ENCODE peak calls at places on chromosomes 7 and 10, in four cellular contexts. Z is HepG2, Y is GM12878, G is K562. E is an unnamed sample.

GRCh38 chr10:23310443-23310842 is 34.2 kb downstream of the C10orf67 start:
- DNase-seq in Z (no peak), Y (no peak), G (no peak), E (no peak)

GRCh38 chr10:93458821-93459257 is 23.3 kb downstream of the MYOF start:
- DNase-seq in Z (peak; percentile 55), Y (no peak), G (no peak), E (no peak)

GRCh38 chr10:120505056-120505455 is 48.0 kb downstream of the PLPP4 start:
- DNase-seq in Z (no peak), Y (no peak), G (no peak), E (peak; percentile 38)

GRCh38 chr7:99004781-99005500 is 126.6 kb downstream of the TRRAP start:
- DNase-seq in Z (no peak), Y (no peak), G (no peak), E (no peak)

GRCh38 chr10:57657164-57657765 is 610.4 kb downstream of the IPMK start:
- DNase-seq in Z (peak; percentile 53), Y (no peak), G (peak; percentile 49), E (peak; percentile 68)

GRCh38 chr7:55104707-55105433 is 86.1 kb downstream of the EGFR start:
- DNase-seq in Z (no peak), Y (no peak), G (no peak), E (no peak)

GRCh38 chr10:67695555-67695954 is 440 bp downstream of the CTNNA3 start:
- DNase-seq in Z (no peak), Y (no peak), G (no peak), E (no peak)

GRCh38 chr10:69929575-69929974 is 123.1 kb upstream of the MACROH2A2 start:
- DNase-seq in Z (no peak), Y (no peak), G (no peak), E (peak; percentile 27)

GRCh38 chr10:11685787-11686218 is 56.4 kb upstream of the ECHDC3 start:
- DNase-seq in Z (peak; percentile 47), Y (peak; percentile 81), G (peak; percentile 68), E (no peak)

GRCh38 chr7:38153515-38153914 is 24.5 kb upstream of the STARD3NL start:
- DNase-seq in Z (no peak), Y (no peak), G (no peak), E (no peak)

GRCh38 chr7:125563964-125564529 is 634.4 kb upstream of the POT1 start:
- DNase-seq in Z (no peak), Y (no peak), G (peak; percentile 12), E (peak; percentile 26)

GRCh38 chr10:76453997-76454396 is 1022.6 kb downstream of the LRMDA start:
- DNase-seq in Z (no peak), Y (no peak), G (no peak), E (no peak)

GRCh38 chr10:48445932-48446331 is 139.5 kb downstream of the MAPK8 start:
- DNase-seq in Z (no peak), Y (no peak), G (no peak), E (no peak)

GRCh38 chr7:155918720-155919399 is 106.6 kb upstream of the SHH start:
- DNase-seq in Z (peak; percentile 66), Y (no peak), G (no peak), E (no peak)

GRCh38 chr7:66880009-66880554 is 40.9 kb upstream of the TMEM248 start:
- DNase-seq in Z (no peak), Y (no peak), G (no peak), E (no peak)

GRCh38 chr10:48460148-48460545 is 144.7 kb downstream of the ARHGAP22 start:
- DNase-seq in Z (no peak), Y (no peak), G (no peak), E (no peak)

GRCh38 chr7:9250876-9251275 is 817.5 kb downstream of the NXPH1 start:
- DNase-seq in Z (no peak), Y (no peak), G (no peak), E (peak; percentile 11)

GRCh38 chr7:131161103-131161502 is 166.6 kb upstream of the MKLN1 start:
- DNase-seq in Z (no peak), Y (no peak), G (no peak), E (no peak)

GRCh38 chr7:102098986-102099385 is 187.7 kb upstream of the SH2B2 start:
- DNase-seq in Z (no peak), Y (no peak), G (no peak), E (no peak)

GRCh38 chr10:122342293-122343134 is 32.0 kb upstream of the PLEKHA1 start:
- DNase-seq in Z (peak; percentile 54), Y (no peak), G (peak; percentile 47), E (peak; percentile 39)

GRCh38 chr7:91826377-91826776 is 54.1 kb downstream of the MTERF1 start:
- DNase-seq in Z (no peak), Y (no peak), G (no peak), E (no peak)

GRCh38 chr7:53800746-53801145 is 741.4 kb upstream of the VSTM2A start:
- DNase-seq in Z (no peak), Y (no peak), G (no peak), E (no peak)

GRCh38 chr7:135964254-135964653 is 12.9 kb downstream of the MTPN start:
- DNase-seq in Z (no peak), Y (no peak), G (no peak), E (no peak)

GRCh38 chr7:124930655-124931597 is 1.3 kb upstream of the POT1 start:
- DNase-seq in Z (no peak), Y (no peak), G (no peak), E (no peak)

GRCh38 chr7:5692845-5693278 is 88.6 kb downstream of the RNF216 start:
- DNase-seq in Z (no peak), Y (no peak), G (no peak), E (no peak)

GRCh38 chr10:5977471-5978370 is at the start of gene IL15RA:
- DNase-seq in Z (peak; percentile 24), Y (no peak), G (peak; percentile 89), E (peak; percentile 71)

GRCh38 chr10:90089724-90090123 is 388.3 kb downstream of the KIF20B start:
- DNase-seq in Z (no peak), Y (no peak), G (no peak), E (no peak)

GRCh38 chr10:123100030-123100762 is 35.6 kb upstream of the HMX3 start:
- DNase-seq in Z (no peak), Y (no peak), G (peak; percentile 57), E (no peak)

GRCh38 chr7:76048668-76048988 is 722 bp downstream of the MDH2 start:
- DNase-seq in Z (no peak), Y (no peak), G (no peak), E (peak; percentile 34)

GRCh38 chr7:56092789-56093531 is at the start of gene PHKG1:
- DNase-seq in Z (peak; percentile 33), Y (no peak), G (peak; percentile 33), E (peak; percentile 36)

GRCh38 chr7:150481207-150481920 is 30.9 kb downstream of the GIMAP8 start:
- DNase-seq in Z (no peak), Y (no peak), G (no peak), E (no peak)

GRCh38 chr10:52599586-52600200 is 172.9 kb downstream of the MBL2 start:
- DNase-seq in Z (no peak), Y (no peak), G (no peak), E (no peak)

GRCh38 chr7:115749924-115750323 is 280.6 kb downstream of the TFEC start:
- DNase-seq in Z (no peak), Y (no peak), G (no peak), E (no peak)

GRCh38 chr10:119090968-119091367 is 10.4 kb upstream of the EIF3A start:
- DNase-seq in Z (no peak), Y (no peak), G (no peak), E (no peak)

GRCh38 chr10:120400601-120401000 is 56.4 kb upstream of the PLPP4 start:
- DNase-seq in Z (no peak), Y (no peak), G (no peak), E (no peak)

GRCh38 chr7:81210092-81211064 is 291.5 kb upstream of the SEMA3C start:
- DNase-seq in Z (no peak), Y (no peak), G (no peak), E (no peak)

GRCh38 chr10:3926268-3926667 is 141.3 kb upstream of the KLF6 start:
- DNase-seq in Z (no peak), Y (no peak), G (no peak), E (no peak)
- TF ChIP-seq CBFB in Z (no peak), Y (no peak), G (no peak), E (no peak)

GRCh38 chr7:44068054-44068453 is 2.7 kb upstream of the PGAM2 start:
- DNase-seq in Z (no peak), Y (no peak), G (no peak), E (no peak)

GRCh38 chr7:44065431-44066110 is at the start of gene PGAM2:
- DNase-seq in Z (no peak), Y (no peak), G (no peak), E (peak; percentile 61)

GRCh38 chr7:44067064-44067951 is 1.9 kb upstream of the PGAM2 start:
- DNase-seq in Z (no peak), Y (no peak), G (peak; percentile 51), E (no peak)

GRCh38 chr7:44066111-44066460 is 719 bp upstream of the PGAM2 start:
- DNase-seq in Z (no peak), Y (no peak), G (no peak), E (no peak)

DNA sequence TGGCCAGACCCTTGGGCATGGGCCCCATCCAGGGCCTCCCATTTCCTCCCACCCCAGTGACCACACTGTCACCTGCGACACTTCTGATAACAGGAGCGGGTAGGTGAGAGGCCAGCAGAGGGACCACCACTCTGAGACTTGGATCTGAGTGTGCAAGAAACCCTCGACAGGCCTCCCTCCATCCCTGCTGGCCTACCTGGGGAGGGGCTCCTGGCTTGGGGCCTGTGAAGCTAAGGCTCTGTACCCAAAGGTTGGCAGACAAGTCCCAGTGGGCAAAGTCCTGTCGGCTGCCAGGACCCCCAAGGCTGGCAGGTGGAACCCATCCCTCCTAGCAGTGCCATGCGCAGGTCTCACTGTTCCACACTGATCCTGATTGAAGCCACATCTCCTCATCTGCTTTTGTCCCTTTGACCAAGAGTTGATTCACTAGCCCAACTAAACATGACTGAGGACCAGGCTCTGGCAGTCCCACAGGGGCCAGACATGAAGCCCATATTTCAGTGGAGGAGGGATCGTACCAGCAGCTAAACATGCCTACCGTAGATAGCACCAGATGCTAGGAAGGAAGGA is 1.2 kb upstream of the PGAM2 start:
- DNase-seq in Z (no peak), Y (no peak), G (no peak), E (no peak)
- TF ChIP-seq ETV6 in Z (no peak), Y (no peak), G (no peak), E (no peak)

DNA sequence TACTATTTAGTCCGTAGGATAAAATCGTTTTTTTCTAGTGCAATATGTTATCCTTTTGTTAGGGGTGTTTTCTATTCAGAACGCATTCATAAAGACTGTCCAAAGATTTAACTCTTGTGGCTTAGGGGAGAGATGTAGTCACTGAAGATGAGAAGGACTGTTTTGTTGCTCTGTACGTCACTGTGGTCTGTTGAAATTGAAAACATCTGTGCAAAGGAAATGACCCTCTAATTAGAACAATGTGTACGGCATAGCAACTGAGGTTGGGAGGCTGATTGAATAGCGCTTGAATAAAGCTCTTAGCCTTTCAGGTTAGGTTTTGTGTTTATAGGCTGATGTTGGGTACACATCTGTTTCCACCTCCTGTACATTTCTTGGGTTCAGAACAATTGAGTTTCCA is 453.4 kb upstream of the AKR1E2 start:
- DNase-seq in Z (no peak), Y (no peak), G (no peak), E (no peak)
- TF ChIP-seq CBFB in Z (no peak), Y (no peak), G (no peak), E (no peak)

DNA sequence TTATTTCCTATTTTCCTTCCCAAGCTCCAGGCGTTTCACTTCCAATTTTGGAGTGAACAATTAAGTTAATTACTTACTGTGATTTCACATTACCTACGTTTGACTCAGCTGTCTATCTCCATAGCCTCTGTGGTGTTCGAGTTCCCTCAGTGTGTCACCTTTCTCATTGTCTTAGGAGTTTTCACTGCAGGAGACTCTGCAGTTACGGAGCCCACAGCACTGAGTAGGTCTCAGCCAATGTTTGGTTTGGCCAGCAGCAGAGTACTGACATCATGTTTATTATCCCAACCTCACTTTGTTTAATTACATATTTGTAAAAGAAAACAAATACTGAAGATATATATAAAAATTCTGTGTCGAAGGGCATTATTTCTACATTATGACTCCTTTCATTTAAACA is 1123.9 kb downstream of the CNTNAP2 start:
- DNase-seq in Z (no peak), Y (no peak), G (no peak), E (no peak)
- TF ChIP-seq ETV6 in Z (no peak), Y (no peak), G (no peak), E (no peak)

E was measured in WTC11.